ENCODE peak calls at places on chromosomes 6 and 20, in six cellular contexts. M, P, Q, B, O and S are unnamed samples.

GRCh38 chr6:37862415-37862814 is 42.9 kb downstream of the ZFAND3 start:
- DNase-seq in P (no peak), B (peak; percentile 53), Q (no peak), O (no peak), M (peak; percentile 48), S (no peak)

GRCh38 chr6:44712353-44713147 is 325.0 kb downstream of the CDC5L start:
- DNase-seq in Q (no peak), B (peak; percentile 21), P (no peak), M (no peak), O (no peak), S (no peak)

GRCh38 chr6:38116248-38116647 is 296.7 kb downstream of the ZFAND3 start:
- DNase-seq in B (no peak), O (no peak), P (no peak), Q (no peak), M (no peak), S (no peak)

GRCh38 chr20:56433880-56434255 is 21.8 kb downstream of the CASS4 start:
- DNase-seq in P (peak; percentile 94), M (no peak), B (no peak), O (peak; percentile 48), Q (no peak), S (no peak)

GRCh38 chr6:34218691-34219090 is 18.0 kb upstream of the HMGA1 start:
- DNase-seq in P (no peak), B (no peak), Q (no peak), M (no peak), O (no peak), S (no peak)

GRCh38 chr6:139019722-139020121 is 8.8 kb upstream of the ABRACL start:
- DNase-seq in Q (no peak), P (no peak), B (no peak), M (no peak), O (no peak), S (no peak)

GRCh38 chr6:36566418-36566905 is 19.2 kb upstream of the STK38 start:
- DNase-seq in Q (no peak), P (no peak), M (no peak), O (no peak), B (no peak), S (no peak)

GRCh38 chr6:46220351-46221220 is 49.8 kb upstream of the ENPP5 start:
- DNase-seq in B (no peak), M (no peak), P (no peak), Q (no peak), O (no peak), S (no peak)

GRCh38 chr6:24546432-24546831 is 51.7 kb downstream of the ALDH5A1 start:
- DNase-seq in P (no peak), O (no peak), Q (no peak), B (no peak), M (no peak), S (no peak)

GRCh38 chr6:48615041-48615440 is 504.0 kb upstream of the PTCHD4 start:
- DNase-seq in B (no peak), O (no peak), Q (no peak), M (no peak), P (peak; percentile 30), S (no peak)

DNA sequence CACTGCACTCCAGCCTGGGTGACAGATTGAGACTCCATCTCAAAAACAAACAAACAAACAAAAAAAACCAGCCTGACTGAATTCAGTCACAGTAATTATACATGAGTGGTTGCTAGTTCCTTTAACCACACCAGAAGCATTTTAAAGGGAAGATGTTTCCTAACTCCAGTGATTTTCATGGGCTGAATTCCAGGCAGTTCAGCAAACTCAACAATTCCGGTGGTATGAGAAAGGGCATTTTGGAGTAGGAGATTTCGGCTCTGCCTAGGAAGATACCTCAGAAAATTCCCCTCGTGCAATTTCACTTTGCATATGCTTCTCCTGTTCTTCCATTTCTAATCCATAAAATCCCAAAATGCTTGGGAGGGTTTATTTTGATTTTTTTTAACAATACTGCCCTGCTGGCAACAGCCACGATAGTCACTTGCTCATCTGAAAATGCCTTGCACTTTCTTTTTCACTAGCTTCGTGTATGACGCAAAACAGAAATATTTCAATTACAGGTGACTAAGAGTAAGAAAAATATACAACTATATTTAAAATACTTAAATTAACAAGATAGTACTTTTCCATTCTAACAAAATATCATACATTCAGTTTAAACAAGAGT is 48.3 kb upstream of the IPCEF1 start:
- DNase-seq in B (no peak), P (peak; percentile 84), O (peak; percentile 40), Q (no peak), M (no peak), S (no peak)
- H3K4me2 ChIP-seq in B (no peak overlapping the region), P (peak overlapping the region; percentile 78), O (peak overlapping the region; percentile 48), Q (no peak overlapping the region), M (no peak overlapping the region), S (no peak overlapping the region)

DNA sequence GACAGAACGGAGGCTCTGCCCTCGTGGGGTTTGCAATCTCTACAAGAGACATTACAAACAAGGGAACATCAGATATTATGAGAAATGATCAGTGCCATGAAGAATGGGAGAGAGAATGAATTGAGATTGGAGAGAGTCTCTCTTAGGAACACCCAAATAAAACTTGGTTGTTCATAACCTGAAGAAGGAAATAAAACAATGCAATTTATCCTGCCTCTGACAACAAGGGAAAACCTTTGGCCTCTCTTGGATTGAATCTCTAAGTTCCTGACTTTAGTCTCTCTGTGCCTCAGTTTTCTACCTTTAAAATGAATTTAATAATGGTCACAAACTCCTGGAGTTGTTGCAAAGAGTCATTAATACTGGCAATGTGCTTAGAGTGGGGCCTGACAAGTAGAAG is 21.1 kb downstream of the PLEKHG1 start:
- DNase-seq in P (no peak), B (no peak), Q (no peak), M (no peak), O (no peak), S (no peak)
- H3K4me1 ChIP-seq in P (no peaks in the 10 kb centered on the region), B (no peaks in the 10 kb centered on the region), Q (no peaks in the 10 kb centered on the region), M (no peaks in the 10 kb centered on the region), O (no peaks in the 10 kb centered on the region), S (peaks cover 6% of the 10 kb centered on the region)

DNA sequence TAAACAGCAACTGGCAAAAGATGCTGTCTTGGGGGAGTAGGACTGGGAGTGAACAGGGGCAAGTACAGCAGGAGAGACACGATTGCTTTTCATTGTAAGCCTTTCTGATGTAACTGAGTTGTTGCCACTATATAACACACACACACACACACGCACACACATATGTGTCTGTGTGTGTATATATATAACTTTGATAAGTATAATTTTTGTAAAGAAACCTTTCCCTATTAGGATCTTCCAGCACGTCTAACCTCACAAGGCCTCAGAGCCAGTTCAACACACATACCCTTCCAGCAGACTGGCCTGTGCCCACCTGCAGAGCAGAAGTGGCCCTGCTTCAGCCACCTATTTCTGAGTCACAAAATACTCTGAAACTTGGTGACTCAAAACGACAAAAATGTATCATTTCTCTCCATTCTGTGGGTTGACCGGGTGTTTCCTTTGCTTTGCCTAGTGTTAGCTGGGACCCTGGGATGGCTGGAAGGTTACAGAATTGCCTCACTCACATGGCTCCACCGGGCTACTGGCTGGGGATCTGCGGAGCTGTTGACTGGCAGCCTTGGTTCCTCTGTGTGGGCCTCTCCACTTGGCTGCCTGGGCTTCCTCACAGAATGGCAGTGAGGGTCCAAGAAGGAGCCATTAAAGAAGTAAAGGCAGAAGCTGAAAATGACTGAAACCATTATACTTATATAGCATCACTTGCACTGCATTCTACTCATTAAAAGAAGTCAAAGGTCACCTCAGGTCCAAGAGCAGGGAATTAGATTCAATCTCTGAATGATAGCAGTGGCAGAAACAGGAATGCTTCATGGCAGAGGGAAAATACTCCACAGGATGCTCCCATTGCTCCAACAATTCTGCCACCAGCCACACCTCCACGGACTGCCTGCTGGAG is 126.4 kb downstream of the BANF2 start:
- DNase-seq in O (no peak), Q (no peak), M (no peak), P (peak; percentile 46), B (no peak), S (no peak)
- H2BK120ac ChIP-seq in O (no peak overlapping the region), Q (no peak overlapping the region), M (no peak overlapping the region), P (peak overlapping the region; percentile 84), B (no peak overlapping the region), S (no peak overlapping the region)

DNA sequence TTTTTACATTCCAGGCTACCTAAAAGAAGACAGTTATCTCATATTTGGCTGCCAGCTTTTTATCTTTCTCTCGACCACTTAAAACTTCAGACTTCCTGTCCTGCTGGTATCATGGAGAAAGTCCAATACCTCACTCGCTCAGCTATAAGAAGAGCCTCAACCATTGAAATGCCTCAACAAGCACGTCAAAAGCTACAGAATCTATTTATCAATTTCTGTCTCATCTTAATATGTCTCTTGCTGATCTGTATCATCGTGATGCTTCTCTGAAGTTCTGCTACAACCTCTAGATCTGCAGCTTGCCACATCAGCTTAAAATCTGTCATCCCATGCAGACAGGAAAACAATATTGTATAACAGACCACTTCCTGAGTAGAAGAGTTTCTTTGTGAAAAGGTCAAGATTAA is 10.7 kb downstream of the PLN start:
- DNase-seq in Q (no peak), O (no peak), B (no peak), M (no peak), P (no peak), S (no peak)
- H3K4me2 ChIP-seq in Q (no peak overlapping the region), O (no peak overlapping the region), B (no peak overlapping the region), M (no peak overlapping the region), P (no peak overlapping the region), S (no peak overlapping the region)

GRCh38 chr20:31698803-31699718 is 23.6 kb downstream of the BCL2L1 start:
- DNase-seq in B (peak; percentile 86), M (no peak), P (peak; percentile 98), O (peak; percentile 98), Q (no peak), S (no peak)
- H3K4me1 ChIP-seq in B (peaks cover 9% of the 10 kb centered on the region), M (peaks cover 6% of the 10 kb centered on the region), P (peaks cover 32% of the 10 kb centered on the region), O (peaks cover 36% of the 10 kb centered on the region), Q (peaks cover 11% of the 10 kb centered on the region), S (peaks cover 5% of the 10 kb centered on the region)

GRCh38 chr6:82249381-82250253 is 2.1 kb upstream of the IBTK start:
- DNase-seq in M (no peak), P (no peak), Q (no peak), B (peak; percentile 77), O (no peak), S (no peak)

GRCh38 chr6:82248233-82248735 is 740 bp upstream of the IBTK start:
- DNase-seq in P (peak; percentile 65), O (peak; percentile 68), M (no peak), B (peak; percentile 75), Q (no peak), S (no peak)

GRCh38 chr6:82246802-82247633 is 526 bp downstream of the IBTK start:
- DNase-seq in B (peak; percentile 91), P (peak; percentile 30), M (peak; percentile 72), O (peak; percentile 78), Q (no peak), S (peak; percentile 58)

GRCh38 chr6:82246370-82246769 is 1.2 kb downstream of the IBTK start:
- DNase-seq in B (no peak), Q (no peak), M (no peak), O (no peak), P (no peak), S (no peak)

GRCh38 chr6:82247634-82248232 is at the start of gene IBTK:
- DNase-seq in Q (peak; percentile 84), O (peak; percentile 96), P (peak; percentile 88), M (peak; percentile 97), B (peak; percentile 97), S (peak; percentile 82)
- H2BK120ac ChIP-seq in Q (peak within 1 kb of the TSS; percentile 47), O (peak within 1 kb of the TSS; percentile 3), P (peak within 1 kb of the TSS; percentile 91), M (peak within 1 kb of the TSS; percentile 75), B (no peak within 1 kb of the TSS), S (no peak within 1 kb of the TSS)